ENCODE peak calls at places on chromosomes 13 and 19, in nine cellular contexts. X is globus pallidus; E is CD8-positive, alpha-beta memory T cell; W is stimulated activated CD8-positive, alpha-beta memory T cell treated with anti-CD3 and anti-CD28 coated beads, Interleukin-7, amount 100 ng/mL, for 1 hour; R is SK-MEL-5; P is tibial nerve; I is Calu3; A is stimulated activated naive CD4-positive, alpha-beta T cell treated with Interleukin-2 at 50 U/mL for 16 hours; T is tibial artery. C is an unnamed sample.

GRCh38 chr19:27776020-27776419 is 1436.9 kb downstream of the UQCRFS1 start:
- DNase-seq in X (no peak), E (no peak), W (no peak), R (peak), P (no peak), I (no peak), A (no peak), T (no peak), C (no peak)

GRCh38 chr19:55279773-55280643 is at the start of gene HSPBP1:
- DNase-seq in X (peak), E (peak), W (peak), R (peak), P (peak), I (peak), A (peak), T (peak), C (peak)

GRCh38 chr19:1362385-1363257 is 21.1 kb upstream of the NDUFS7 start:
- DNase-seq in X (no peak), E (no peak), W (no peak), R (no peak), P (no peak), I (no peak), A (no peak), T (no peak), C (no peak)

GRCh38 chr13:96967248-96967745 is 27.0 kb downstream of the OXGR1 start:
- DNase-seq in X (no peak), E (no peak), W (no peak), R (peak), P (no peak), I (no peak), A (no peak), T (no peak), C (no peak)

GRCh38 chr19:37926255-37926654 is 19.2 kb downstream of the SIPA1L3 start:
- DNase-seq in X (no peak), E (no peak), W (no peak), R (no peak), P (no peak), I (no peak), A (no peak), T (no peak), C (no peak)

GRCh38 chr13:80338781-80339577 is 1.9 kb downstream of the SPRY2 start:
- DNase-seq in X (peak), E (no peak), W (no peak), R (peak), P (peak), I (peak), A (no peak), T (peak), C (no peak)

GRCh38 chr13:41603917-41604316 is 146.6 kb downstream of the RGCC start:
- DNase-seq in X (no peak), E (no peak), W (no peak), R (no peak), P (no peak), I (peak), A (no peak), T (no peak), C (no peak)

GRCh38 chr13:49890376-49890775 is 45.8 kb downstream of the SPRYD7 start:
- DNase-seq in X (no peak), E (no peak), W (no peak), R (no peak), P (no peak), I (no peak), A (no peak), T (no peak), C (no peak)

GRCh38 chr19:4089400-4089908 is 22.8 kb upstream of the ZBTB7A start:
- DNase-seq in X (no peak), E (peak), W (no peak), R (no peak), P (no peak), I (no peak), A (no peak), T (no peak), C (no peak)

GRCh38 chr13:73730014-73730413 is 404.2 kb downstream of the KLF12 start:
- DNase-seq in X (no peak), E (no peak), W (no peak), R (no peak), P (no peak), I (no peak), A (no peak), T (no peak), C (no peak)

C was measured in T-cell.